ENCODE peak calls at places on chromosomes 13 and 19, in six cellular contexts. Z is HCT116, C is GM12878, F is H1, U is K562, W is HepG2. Y is an unnamed sample.

GRCh38 chr13:108223850-108224503 is 5.8 kb downstream of the ABHD13 start:
- DNase-seq in Z (no peak), C (no peak), F (no peak), U (no peak), W (no peak), Y (no peak)

GRCh38 chr13:66704110-66704509 is 526.0 kb downstream of the PCDH9 start:
- DNase-seq in Z (no peak), C (no peak), F (no peak), U (no peak), W (no peak), Y (no peak)

GRCh38 chr19:2168619-2169424 is 5.1 kb downstream of the DOT1L start:
- DNase-seq in Z (peak), C (peak), F (no peak), U (peak), W (peak), Y (peak)

GRCh38 chr13:20362642-20363041 is 130.5 kb upstream of the GJB6 start:
- DNase-seq in Z (no peak), C (no peak), F (no peak), U (no peak), W (no peak), Y (no peak)

GRCh38 chr19:46803555-46803954 is 15.2 kb upstream of the SLC1A5 start:
- DNase-seq in Z (no peak), C (no peak), F (no peak), U (no peak), W (no peak), Y (no peak)

GRCh38 chr19:50418186-50419021 is at the start of gene SPIB:
- DNase-seq in Z (no peak), C (no peak), F (no peak), U (no peak), W (no peak), Y (no peak)

GRCh38 chr19:48318286-48318987 is 6.9 kb upstream of the EMP3 start:
- DNase-seq in Z (no peak), C (no peak), F (no peak), U (no peak), W (no peak), Y (no peak)

GRCh38 chr19:47111081-47111589 is 2.4 kb downstream of the ZC3H4 start:
- DNase-seq in Z (no peak), C (no peak), F (no peak), U (no peak), W (no peak), Y (peak)

GRCh38 chr19:49355890-49356289 is 6.3 kb downstream of the TEAD2 start:
- DNase-seq in Z (no peak), C (no peak), F (no peak), U (no peak), W (no peak), Y (no peak)

GRCh38 chr19:604355-604754 is 14.7 kb downstream of the HCN2 start:
- DNase-seq in Z (no peak), C (no peak), F (no peak), U (peak), W (no peak), Y (peak)

GRCh38 chr19:5052945-5053485 is 84.1 kb downstream of the KDM4B start:
- DNase-seq in Z (no peak), C (no peak), F (no peak), U (no peak), W (no peak), Y (peak)

GRCh38 chr19:18421371-18421959 is 2.3 kb downstream of the SSBP4 start:
- DNase-seq in Z (no peak), C (no peak), F (no peak), U (no peak), W (no peak), Y (no peak)

GRCh38 chr13:63190742-63191141 is 1775.1 kb upstream of the PCDH20 start:
- DNase-seq in Z (no peak), C (no peak), F (no peak), U (no peak), W (no peak), Y (no peak)

GRCh38 chr19:2724148-2724557 is 3.0 kb upstream of the DIRAS1 start:
- DNase-seq in Z (no peak), C (no peak), F (no peak), U (no peak), W (no peak), Y (peak)

GRCh38 chr19:35223856-35224505 is 4.6 kb downstream of the FAM187B start:
- DNase-seq in Z (no peak), C (no peak), F (no peak), U (no peak), W (no peak), Y (no peak)

GRCh38 chr13:113110852-113111315 is 5.3 kb downstream of the F7 start:
- DNase-seq in Z (no peak), C (no peak), F (no peak), U (no peak), W (no peak), Y (peak)

GRCh38 chr19:12804051-12804450 is 2.2 kb downstream of the THSD8 start:
- DNase-seq in Z (no peak), C (no peak), F (no peak), U (no peak), W (no peak), Y (no peak)

GRCh38 chr19:18306903-18307681 is 15.8 kb downstream of the LSM4 start:
- DNase-seq in Z (no peak), C (no peak), F (no peak), U (no peak), W (no peak), Y (peak)

GRCh38 chr13:69109891-69110525 is 997.6 kb upstream of the ATXN8OS start:
- DNase-seq in Z (no peak), C (no peak), F (no peak), U (no peak), W (no peak), Y (no peak)

GRCh38 chr19:10061717-10062310 is 24.3 kb upstream of the SHFL start:
- DNase-seq in Z (no peak), C (no peak), F (no peak), U (peak), W (no peak), Y (no peak)

GRCh38 chr13:99991806-99992242 is 10.2 kb downstream of the ZIC2 start:
- DNase-seq in Z (no peak), C (no peak), F (no peak), U (no peak), W (no peak), Y (no peak)

GRCh38 chr19:52904052-52904451 is 6.6 kb upstream of the ZNF320 start:
- DNase-seq in Z (no peak), C (no peak), F (no peak), U (no peak), W (no peak), Y (no peak)

GRCh38 chr19:55460670-55461258 is 678 bp downstream of the ISOC2 start:
- DNase-seq in Z (no peak), C (no peak), F (no peak), U (peak), W (peak), Y (peak)

GRCh38 chr19:19587776-19588175 is 30.7 kb downstream of the PBX4 start:
- DNase-seq in Z (no peak), C (no peak), F (no peak), U (no peak), W (no peak), Y (no peak)

GRCh38 chr19:45182758-45183157 is 4.2 kb downstream of the BLOC1S3 start:
- DNase-seq in Z (no peak), C (no peak), F (no peak), U (no peak), W (no peak), Y (no peak)

GRCh38 chr19:19113040-19113541 is 25.2 kb downstream of the TMEM161A start:
- DNase-seq in Z (no peak), C (no peak), F (no peak), U (peak), W (peak), Y (peak)

GRCh38 chr19:2528543-2529173 is 52.7 kb downstream of the GADD45B start:
- DNase-seq in Z (no peak), C (no peak), F (no peak), U (no peak), W (no peak), Y (peak)

GRCh38 chr19:9309974-9310446 is 372 bp upstream of the ZNF699 start:
- DNase-seq in Z (peak), C (no peak), F (peak), U (peak), W (no peak), Y (peak)

GRCh38 chr13:47334173-47334572 is 437.3 kb upstream of the HTR2A start:
- DNase-seq in Z (no peak), C (no peak), F (no peak), U (no peak), W (no peak), Y (no peak)

GRCh38 chr13:114162533-114162922 is 16.5 kb upstream of the CFAP97D2 start:
- DNase-seq in Z (no peak), C (no peak), F (no peak), U (no peak), W (no peak), Y (no peak)

GRCh38 chr19:10603873-10604459 is 16.9 kb upstream of the AP1M2 start:
- DNase-seq in Z (no peak), C (peak), F (no peak), U (no peak), W (no peak), Y (peak)

GRCh38 chr13:52405767-52406494 is at the start of gene THSD1:
- DNase-seq in Z (no peak), C (no peak), F (no peak), U (no peak), W (no peak), Y (peak)
- TF ChIP-seq JUND in Z (no peak), C (no peak), F (no peak), U (no peak), W (no peak), Y (no peak)

GRCh38 chr13:95745289-95745688 is 68.3 kb downstream of the DNAJC3 start:
- DNase-seq in Z (no peak), C (no peak), F (peak), U (no peak), W (no peak), Y (no peak)

GRCh38 chr13:95743192-95743591 is 66.3 kb downstream of the DNAJC3 start:
- DNase-seq in Z (no peak), C (no peak), F (no peak), U (no peak), W (no peak), Y (no peak)

GRCh38 chr13:95749545-95749944 is 72.6 kb downstream of the DNAJC3 start:
- DNase-seq in Z (no peak), C (no peak), F (no peak), U (no peak), W (no peak), Y (no peak)

GRCh38 chr13:95741584-95742563 is 64.9 kb downstream of the DNAJC3 start:
- DNase-seq in Z (no peak), C (no peak), F (no peak), U (no peak), W (no peak), Y (no peak)

GRCh38 chr13:95745752-95746151 is 68.8 kb downstream of the DNAJC3 start:
- DNase-seq in Z (no peak), C (no peak), F (no peak), U (no peak), W (no peak), Y (no peak)
- H3K4me2 ChIP-seq in Z (no peak), C (no peak), F (no peak), U (no peak), W (no peak), Y (no peak)

GRCh38 chr19:32971715-32972540 is at the start of the genes CEP89 and FAAP24:
- DNase-seq in Z (peak), C (peak), F (peak), U (peak), W (peak), Y (peak)
- TF ChIP-seq JUND in Z (no peak), C (no peak), F (peak), U (no peak), W (no peak), Y (no peak)

GRCh38 chr19:6522712-6523111 is 8.1 kb upstream of the TNFSF9 start:
- DNase-seq in Z (no peak), C (no peak), F (no peak), U (no peak), W (no peak), Y (no peak)
- H3K4me2 ChIP-seq in Z (no peak), C (peak), F (no peak), U (peak), W (no peak), Y (no peak)

DNA sequence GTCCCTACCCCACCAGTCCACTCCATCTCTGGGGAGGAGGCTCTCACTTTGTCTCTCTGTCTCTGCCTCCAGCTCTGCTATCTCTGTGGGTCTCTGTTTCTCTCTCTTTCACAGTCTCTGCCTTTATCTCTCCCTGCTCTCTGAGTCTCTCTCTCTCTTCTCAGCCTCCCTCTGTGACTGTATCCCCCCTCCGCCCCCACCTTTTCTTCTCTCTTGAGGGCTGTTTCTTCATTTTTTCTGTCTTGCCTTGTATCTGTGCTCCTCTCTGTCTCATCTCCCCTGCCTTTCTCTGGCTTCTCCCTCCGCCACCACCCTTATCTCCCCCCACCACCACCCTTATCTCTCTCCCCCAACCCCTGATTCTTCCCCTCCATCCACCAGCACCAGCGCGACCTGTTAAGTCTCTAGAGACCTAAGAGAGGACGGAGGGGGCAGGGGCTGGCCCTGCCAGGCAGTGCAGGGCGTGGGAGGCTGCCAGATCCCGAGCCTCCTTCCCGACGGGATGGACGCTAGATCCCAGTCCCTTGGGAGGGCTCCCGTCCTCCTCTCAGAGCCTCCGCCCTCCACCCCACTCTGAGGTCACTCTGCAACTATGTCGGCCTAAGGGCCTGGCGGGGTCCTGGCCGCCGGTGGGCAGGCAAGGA is 1.0 kb downstream of the AXL start:
- DNase-seq in Z (no peak), C (no peak), F (no peak), U (peak), W (no peak), Y (no peak)
- TF ChIP-seq JUND in Z (no peak), C (no peak), F (no peak), U (no peak), W (no peak), Y (no peak)

GRCh38 chr13:93628136-93628535 is 401.5 kb downstream of the GPC6 start:
- DNase-seq in Z (no peak), C (no peak), F (no peak), U (no peak), W (no peak), Y (peak)

GRCh38 chr13:93625536-93625935 is 398.9 kb downstream of the GPC6 start:
- DNase-seq in Z (no peak), C (no peak), F (no peak), U (no peak), W (no peak), Y (no peak)

GRCh38 chr13:93621966-93622365 is 395.4 kb downstream of the GPC6 start:
- DNase-seq in Z (no peak), C (no peak), F (no peak), U (no peak), W (no peak), Y (no peak)

GRCh38 chr13:93621051-93621450 is 394.4 kb downstream of the GPC6 start:
- DNase-seq in Z (no peak), C (no peak), F (no peak), U (no peak), W (no peak), Y (no peak)

DNA sequence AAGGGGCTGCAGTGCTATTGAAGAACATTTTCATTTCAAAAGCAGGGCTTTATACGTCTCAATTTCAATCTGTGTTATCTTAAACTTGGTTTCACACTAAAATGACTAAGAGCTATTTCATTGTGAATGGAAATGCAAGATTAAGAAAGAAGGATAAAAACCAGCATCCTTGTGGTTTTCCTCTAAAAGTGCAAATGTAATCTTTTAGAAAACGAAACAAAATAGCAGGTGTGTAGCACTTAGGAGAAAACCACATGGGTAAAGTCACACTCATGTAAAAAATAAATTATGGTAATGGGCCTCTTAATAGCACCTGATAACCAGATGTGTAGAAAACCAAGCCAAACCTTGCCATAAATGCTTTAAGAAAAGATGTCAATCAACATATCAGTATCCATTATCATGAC is 397.8 kb downstream of the GPC6 start:
- DNase-seq in Z (no peak), C (no peak), F (no peak), U (no peak), W (no peak), Y (no peak)
- H3K4me2 ChIP-seq in Z (no peak), C (no peak), F (no peak), U (no peak), W (no peak), Y (no peak)

GRCh38 chr13:33519561-33520479 is 234.3 kb upstream of the STARD13 start:
- DNase-seq in Z (no peak), C (no peak), F (no peak), U (no peak), W (no peak), Y (no peak)
- TF ChIP-seq JUND in Z (no peak), C (no peak), F (no peak), U (no peak), W (no peak), Y (no peak)

GRCh38 chr13:49439609-49440008 is 4.3 kb downstream of the CAB39L start:
- DNase-seq in Z (no peak), C (no peak), F (no peak), U (no peak), W (no peak), Y (no peak)
- H3K4me2 ChIP-seq in Z (no peak), C (no peak), F (no peak), U (no peak), W (no peak), Y (no peak)